ENCODE peak calls at places on chromosome 6, in five cellular contexts. U is fibroblast of pulmonary artery, F is HFF-Myc, W is cardiac muscle cell, D is progenitor cell of endocrine pancreas. N is an unnamed sample.

GRCh38 chr6:30743099-30744053 is 889 bp upstream of the FLOT1 start:
- DNase-seq in U (peak), F (no peak), W (peak), D (peak), N (peak)

GRCh38 chr6:87742106-87742505 is 40.1 kb upstream of the AKIRIN2 start:
- DNase-seq in U (no peak), F (no peak), W (no peak), D (no peak), N (peak)

GRCh38 chr6:142845624-142846458 is 99.1 kb downstream of the HIVEP2 start:
- DNase-seq in U (peak), F (peak), W (peak), D (no peak), N (no peak)

GRCh38 chr6:126217497-126217896 is 122.4 kb upstream of the CENPW start:
- DNase-seq in U (no peak), F (no peak), W (no peak), D (no peak), N (no peak)

GRCh38 chr6:36314221-36315014 is 22.3 kb downstream of the BNIP5 start:
- DNase-seq in U (no peak), F (no peak), W (peak), D (no peak), N (no peak)

GRCh38 chr6:142300758-142301251 is 1.0 kb upstream of the ADGRG6 start:
- DNase-seq in U (peak), F (no peak), W (peak), D (no peak), N (no peak)

GRCh38 chr6:70479236-70479635 is 65.9 kb downstream of the FAM135A start:
- DNase-seq in U (peak), F (no peak), W (peak), D (no peak), N (no peak)

GRCh38 chr6:95648636-95649035 is 71.3 kb downstream of the MANEA start:
- DNase-seq in U (no peak), F (no peak), W (no peak), D (no peak), N (no peak)

GRCh38 chr6:35425284-35425683 is 26.9 kb upstream of the FANCE start:
- DNase-seq in U (peak), F (peak), W (peak), D (no peak), N (no peak)

GRCh38 chr6:28838289-28838633 is 85.5 kb downstream of the TRIM27 start:
- DNase-seq in U (peak), F (peak), W (peak), D (peak), N (peak)

GRCh38 chr6:90584636-90585255 is 2.1 kb downstream of the MAP3K7 start:
- DNase-seq in U (peak), F (no peak), W (no peak), D (no peak), N (no peak)

DNA sequence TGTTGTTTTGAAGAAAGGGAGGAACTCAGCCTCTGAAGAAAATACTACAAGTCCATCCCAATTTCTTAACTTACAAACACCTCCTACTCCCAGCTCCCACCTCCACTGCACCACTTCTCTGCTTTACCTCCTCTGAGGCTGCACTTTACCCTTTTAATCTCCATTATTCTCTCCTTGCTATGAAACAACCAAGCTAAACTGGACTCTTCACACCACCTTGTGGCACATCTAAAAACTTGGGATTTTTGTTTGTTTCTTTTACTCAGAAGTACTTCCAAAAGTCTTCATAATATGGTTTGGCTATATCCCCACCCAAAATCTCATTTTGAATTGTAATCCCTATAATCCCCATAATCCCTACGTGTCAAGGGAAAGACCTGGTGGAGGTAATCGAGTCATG is 142.2 kb downstream of the MOXD1 start:
- DNase-seq in U (peak), F (peak), W (peak), D (no peak), N (no peak)
- TF ChIP-seq CTCF in U (peak), F (peak), W (peak), D (peak), N (no peak)

GRCh38 chr6:137870286-137870685 is 3.2 kb downstream of the TNFAIP3 start:
- DNase-seq in U (no peak), F (no peak), W (no peak), D (no peak), N (no peak)

GRCh38 chr6:137869781-137870180 is 2.7 kb downstream of the TNFAIP3 start:
- DNase-seq in U (no peak), F (no peak), W (no peak), D (no peak), N (no peak)

GRCh38 chr6:137871299-137871698 is 4.2 kb downstream of the TNFAIP3 start:
- DNase-seq in U (no peak), F (no peak), W (no peak), D (no peak), N (no peak)

GRCh38 chr6:137872071-137872470 is 5.0 kb downstream of the TNFAIP3 start:
- DNase-seq in U (no peak), F (no peak), W (no peak), D (no peak), N (no peak)

GRCh38 chr6:137870744-137871247 is 3.7 kb downstream of the TNFAIP3 start:
- DNase-seq in U (peak), F (no peak), W (no peak), D (no peak), N (peak)
- TF ChIP-seq CTCF in U (peak), F (no peak), W (no peak), D (no peak), N (no peak)

DNA sequence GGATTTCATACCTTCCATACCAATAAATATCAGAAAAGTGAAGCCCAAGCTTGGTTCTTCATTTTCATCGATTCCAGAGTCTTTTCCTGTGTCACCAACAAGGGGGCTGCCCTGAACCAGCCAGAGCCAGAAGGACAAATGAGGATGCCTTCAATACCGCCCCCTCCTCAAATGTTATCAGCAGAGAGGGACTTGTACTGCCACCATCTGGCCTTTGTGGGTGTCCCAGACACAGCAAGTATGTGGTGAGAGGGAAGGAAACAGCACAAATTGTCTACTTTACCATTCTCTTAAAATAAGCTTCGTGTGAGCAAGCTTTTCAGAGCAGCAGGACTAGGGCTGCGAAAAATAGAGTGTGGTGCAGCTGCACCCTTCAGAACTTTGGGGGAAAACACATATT is 165.3 kb downstream of the SOBP start:
- DNase-seq in U (no peak), F (no peak), W (no peak), D (no peak), N (no peak)
- TF ChIP-seq CTCF in U (peak), F (peak), W (no peak), D (peak), N (no peak)

DNA sequence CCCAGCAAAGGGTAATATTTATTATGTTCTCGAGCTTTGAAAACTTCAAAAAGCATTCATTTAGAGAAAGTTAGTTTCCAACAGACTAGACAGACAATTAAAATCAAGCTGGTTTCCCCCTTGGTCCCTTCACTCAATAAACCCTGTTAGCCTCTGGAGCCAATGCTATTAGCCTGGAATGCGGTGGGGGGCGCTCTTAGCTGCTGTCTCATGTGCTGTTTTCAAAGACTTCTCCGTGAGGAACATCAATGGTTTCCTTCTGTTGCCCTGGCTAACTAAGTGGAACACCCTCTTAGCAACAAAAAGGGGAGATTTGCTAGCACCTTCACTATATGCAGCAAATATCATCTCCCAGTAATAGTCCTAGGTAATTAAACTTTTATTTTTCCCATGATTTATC is 86.4 kb downstream of the LY86 start:
- DNase-seq in U (no peak), F (no peak), W (no peak), D (no peak), N (no peak)
- TF ChIP-seq CTCF in U (peak), F (peak), W (peak), D (peak), N (peak)

DNA sequence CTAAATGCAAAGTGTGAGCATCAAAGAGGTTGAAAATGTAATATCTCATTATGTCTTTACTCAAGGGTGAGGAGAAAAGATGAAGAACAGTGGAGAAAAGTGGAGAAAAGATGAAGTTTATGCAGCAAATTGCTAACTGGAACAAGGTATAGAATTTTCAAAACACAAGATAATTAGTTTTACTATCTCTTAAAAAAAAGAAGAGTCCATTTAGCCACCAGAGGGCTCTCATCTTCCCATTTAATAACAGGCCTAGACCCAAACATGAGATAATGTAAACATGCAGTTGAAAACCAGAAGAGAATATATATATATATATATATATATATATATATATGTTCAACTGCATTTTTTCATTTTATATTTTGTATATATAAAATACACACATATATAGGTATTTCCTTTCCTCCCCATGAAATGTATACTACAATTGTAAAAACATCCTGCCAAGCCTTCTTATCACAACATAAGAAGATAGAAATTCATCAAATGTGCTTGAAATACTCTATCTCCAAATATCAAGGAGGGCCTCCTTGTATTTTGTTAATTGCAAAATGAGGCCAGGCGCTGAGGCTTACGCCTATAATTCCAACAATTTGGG is 78.4 kb downstream of the ADTRP start:
- DNase-seq in U (peak), F (no peak), W (peak), D (no peak), N (peak)
- TF ChIP-seq CTCF in U (peak), F (peak), W (peak), D (peak), N (peak)

GRCh38 chr6:53679446-53679933 is 13.9 kb upstream of the KLHL31 start:
- DNase-seq in U (peak), F (peak), W (peak), D (no peak), N (peak)
- TF ChIP-seq CTCF in U (peak), F (peak), W (peak), D (peak), N (no peak)

GRCh38 chr6:26270903-26271639 is 93.9 kb upstream of the BTN3A2 start:
- DNase-seq in U (peak), F (peak), W (peak), D (peak), N (peak)

GRCh38 chr6:26270121-26270861 is 94.7 kb upstream of the BTN3A2 start:
- DNase-seq in U (no peak), F (no peak), W (peak), D (no peak), N (no peak)

GRCh38 chr6:26273673-26274595 is 91.1 kb upstream of the BTN3A2 start:
- DNase-seq in U (no peak), F (no peak), W (peak), D (no peak), N (no peak)

GRCh38 chr6:26271640-26272090 is 93.3 kb upstream of the BTN3A2 start:
- DNase-seq in U (no peak), F (no peak), W (no peak), D (no peak), N (no peak)

DNA sequence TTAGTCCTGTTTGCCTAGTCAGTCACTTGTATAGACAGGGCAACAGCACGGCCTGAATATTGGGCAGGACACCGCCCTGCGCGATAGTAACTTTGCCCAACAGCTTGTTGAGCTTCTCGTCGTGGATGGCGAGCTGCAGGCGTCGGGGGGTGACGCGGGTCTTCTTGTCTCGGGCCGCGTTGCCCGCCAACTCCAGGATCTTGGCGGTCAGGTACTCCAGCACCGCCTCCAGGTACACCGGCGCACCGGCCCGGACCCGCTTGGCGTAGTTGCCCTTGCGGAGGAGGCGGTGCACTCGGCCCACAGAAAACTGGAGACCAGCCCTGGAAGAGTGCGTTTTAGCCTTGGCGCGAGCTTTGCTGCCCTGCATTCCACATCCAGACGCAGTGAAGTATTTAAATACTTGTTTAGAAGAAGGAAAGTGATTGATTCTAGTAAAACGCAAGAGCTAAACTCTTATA is 92.8 kb upstream of the BTN3A2 start:
- DNase-seq in U (no peak), F (no peak), W (no peak), D (peak), N (no peak)
- TF ChIP-seq CTCF in U (no peak), F (no peak), W (no peak), D (no peak), N (no peak)

DNA sequence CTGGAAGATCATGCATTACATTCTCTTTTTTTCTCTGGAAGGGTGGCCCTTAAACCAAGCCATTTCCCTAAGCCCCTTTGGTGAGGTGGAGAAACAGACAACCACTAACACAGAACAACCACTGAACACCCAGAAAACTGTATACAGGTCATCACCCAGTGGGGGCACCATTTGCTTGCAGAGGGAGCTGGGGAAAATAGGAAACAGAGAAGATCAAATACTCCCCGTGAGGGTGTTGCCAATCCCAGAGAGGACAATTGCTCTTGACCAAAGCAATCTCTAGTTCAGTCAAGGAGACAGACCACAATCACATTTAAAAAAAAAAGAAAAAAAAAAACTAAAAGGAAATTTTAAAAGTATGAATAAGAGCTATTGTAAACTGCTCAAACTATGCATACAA is 865 bp upstream of the DAAM2 start:
- DNase-seq in U (peak), F (no peak), W (peak), D (no peak), N (no peak)
- TF ChIP-seq CTCF in U (peak), F (peak), W (peak), D (no peak), N (no peak)